ENCODE peak calls at places on chromosome 21, in ten cellular contexts. E is cardiac muscle cell, Y is AG04450, T is ovary, O is PC-9, S is MCF 10A, Q is lower lobe of right lung, F is B cell, W is fibroblast of pulmonary artery, P is tibial artery. H is an unnamed sample.

GRCh38 chr21:38973552-38973951 is 167.8 kb downstream of the ETS2 start:
- DNase-seq in E (no peak), Y (no peak), T (no peak), O (no peak), S (no peak), Q (no peak), F (no peak), W (no peak), P (no peak), H (no peak)

GRCh38 chr21:17802568-17802967 is 16.6 kb downstream of the C21orf91 start:
- DNase-seq in E (no peak), Y (peak), T (no peak), O (no peak), S (peak), Q (no peak), F (no peak), W (peak), P (no peak), H (no peak)

GRCh38 chr21:17585875-17586450 is 26.7 kb downstream of the BTG3 start:
- DNase-seq in E (peak), Y (no peak), T (no peak), O (no peak), S (peak), Q (no peak), F (peak), W (peak), P (no peak), H (no peak)

GRCh38 chr21:36419996-36420395 is 34.8 kb downstream of the CHAF1B start:
- DNase-seq in E (peak), Y (peak), T (peak), O (peak), S (peak), Q (peak), F (peak), W (peak), P (peak), H (peak)

GRCh38 chr21:38511198-38511597 is 12.9 kb upstream of the ERG start:
- DNase-seq in E (no peak), Y (no peak), T (no peak), O (no peak), S (no peak), Q (no peak), F (no peak), W (no peak), P (no peak), H (no peak)

GRCh38 chr21:40453183-40453582 is 393.8 kb downstream of the DSCAM start:
- DNase-seq in E (no peak), Y (no peak), T (no peak), O (no peak), S (no peak), Q (no peak), F (no peak), W (no peak), P (no peak), H (no peak)

GRCh38 chr21:43274022-43274945 is 105.5 kb downstream of the CRYAA start:
- DNase-seq in E (no peak), Y (no peak), T (no peak), O (no peak), S (no peak), Q (peak), F (no peak), W (no peak), P (no peak), H (no peak)

GRCh38 chr21:14864211-14865021 is 200.4 kb downstream of the NRIP1 start:
- DNase-seq in E (peak), Y (peak), T (peak), O (peak), S (peak), Q (peak), F (peak), W (peak), P (peak), H (peak)

GRCh38 chr21:35034203-35034926 is 14.7 kb downstream of the RUNX1 start:
- DNase-seq in E (no peak), Y (no peak), T (no peak), O (no peak), S (no peak), Q (no peak), F (no peak), W (no peak), P (no peak), H (no peak)

DNA sequence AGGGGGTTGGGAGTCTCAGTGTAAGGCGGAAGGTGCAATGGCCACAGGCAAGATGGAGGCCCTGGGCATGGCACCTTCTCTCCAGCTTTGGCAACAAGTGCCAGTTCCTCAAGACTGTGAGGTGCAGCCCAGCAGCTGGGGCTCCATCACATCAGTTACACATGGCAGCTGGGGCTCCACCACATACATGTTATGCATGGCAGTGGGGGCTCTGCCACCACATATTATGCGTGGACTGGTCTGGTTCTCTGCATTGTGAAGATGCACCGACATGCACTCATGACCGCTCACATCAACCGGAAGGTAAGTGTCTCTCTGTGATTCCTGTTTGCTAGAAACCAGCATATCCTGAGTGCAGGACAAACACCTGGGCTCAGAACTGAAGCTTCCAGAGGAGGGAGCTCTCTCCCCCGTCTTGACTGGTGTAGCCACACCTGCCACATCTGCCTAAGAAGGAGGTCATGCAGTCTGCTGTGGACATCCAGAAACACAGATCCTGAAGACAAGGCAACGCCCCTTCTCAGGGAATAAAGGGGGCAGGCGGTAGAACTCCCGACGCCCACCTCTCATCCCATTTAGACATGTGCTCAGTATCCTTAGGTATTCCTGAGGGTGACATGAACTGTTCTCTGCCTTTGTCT is 104.1 kb upstream of the TMPRSS2 start:
- DNase-seq in E (no peak), Y (no peak), T (no peak), O (peak), S (peak), Q (no peak), F (no peak), W (peak), P (no peak), H (peak)
- TF ChIP-seq CTCF in E (peak), Y (peak), T (no peak), O (no peak), S (peak), Q (no peak), F (no peak), W (peak), P (no peak), H (no peak)

GRCh38 chr21:31731112-31731801 is 661 bp downstream of the SCAF4 start:
- DNase-seq in E (peak), Y (no peak), T (peak), O (peak), S (no peak), Q (peak), F (peak), W (no peak), P (peak), H (peak)
- TF ChIP-seq CTCF in E (peak), Y (no peak), T (no peak), O (no peak), S (no peak), Q (no peak), F (peak), W (no peak), P (no peak), H (no peak)

DNA sequence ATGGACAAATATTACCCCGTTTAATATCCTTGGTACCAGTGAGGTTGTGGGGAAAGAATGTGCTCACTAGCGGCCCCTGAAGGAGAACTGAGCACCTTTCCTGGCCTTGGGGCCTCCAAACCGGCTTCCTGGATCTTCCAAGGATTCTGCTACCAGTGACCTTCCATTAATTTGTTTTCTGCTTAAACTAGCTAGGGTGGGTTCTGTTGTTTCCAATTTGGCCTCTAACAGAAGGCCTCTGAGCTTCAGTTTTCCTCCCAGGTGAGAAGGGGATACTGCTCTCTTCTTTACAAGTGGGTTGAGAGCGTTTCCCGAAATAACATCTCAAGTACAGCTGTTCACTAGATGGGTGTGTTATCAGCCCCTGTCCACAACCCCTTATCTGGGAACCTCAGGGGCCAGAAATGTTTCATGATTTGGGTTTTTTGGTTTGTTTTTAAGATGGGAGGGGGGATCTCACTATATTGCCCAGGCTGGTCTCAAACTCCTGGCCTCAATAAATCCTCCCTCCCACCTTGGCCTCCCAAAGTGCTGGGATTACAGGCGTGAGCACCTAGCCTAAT is 16.9 kb upstream of the IFNGR2 start:
- DNase-seq in E (peak), Y (no peak), T (no peak), O (no peak), S (no peak), Q (no peak), F (no peak), W (peak), P (no peak), H (no peak)
- TF ChIP-seq CTCF in E (peak), Y (peak), T (no peak), O (no peak), S (no peak), Q (peak), F (no peak), W (peak), P (no peak), H (no peak)

GRCh38 chr21:24418671-24419070 is 1188.6 kb downstream of the MRPL39 start:
- DNase-seq in E (no peak), Y (no peak), T (no peak), O (no peak), S (no peak), Q (no peak), F (no peak), W (no peak), P (no peak), H (no peak)
- TF ChIP-seq CTCF in E (no peak), Y (no peak), T (no peak), O (no peak), S (no peak), Q (no peak), F (no peak), W (no peak), P (no peak), H (no peak)

GRCh38 chr21:25360593-25360992 is 246.7 kb downstream of the MRPL39 start:
- DNase-seq in E (no peak), Y (no peak), T (no peak), O (no peak), S (no peak), Q (no peak), F (peak), W (no peak), P (no peak), H (no peak)
- TF ChIP-seq CTCF in E (peak), Y (peak), T (no peak), O (no peak), S (peak), Q (no peak), F (peak), W (peak), P (no peak), H (peak)

GRCh38 chr21:44461438-44462089 is 6.3 kb downstream of the LRRC3 start:
- DNase-seq in E (peak), Y (no peak), T (peak), O (no peak), S (no peak), Q (no peak), F (no peak), W (no peak), P (no peak), H (no peak)
- TF ChIP-seq CTCF in E (no peak), Y (no peak), T (no peak), O (peak), S (no peak), Q (no peak), F (no peak), W (no peak), P (no peak), H (no peak)

GRCh38 chr21:46264690-46265144 is 20.7 kb downstream of the MCM3AP start:
- DNase-seq in E (no peak), Y (no peak), T (no peak), O (no peak), S (no peak), Q (no peak), F (no peak), W (no peak), P (no peak), H (no peak)
- TF ChIP-seq CTCF in E (no peak), Y (no peak), T (no peak), O (no peak), S (no peak), Q (no peak), F (no peak), W (no peak), P (no peak), H (no peak)

DNA sequence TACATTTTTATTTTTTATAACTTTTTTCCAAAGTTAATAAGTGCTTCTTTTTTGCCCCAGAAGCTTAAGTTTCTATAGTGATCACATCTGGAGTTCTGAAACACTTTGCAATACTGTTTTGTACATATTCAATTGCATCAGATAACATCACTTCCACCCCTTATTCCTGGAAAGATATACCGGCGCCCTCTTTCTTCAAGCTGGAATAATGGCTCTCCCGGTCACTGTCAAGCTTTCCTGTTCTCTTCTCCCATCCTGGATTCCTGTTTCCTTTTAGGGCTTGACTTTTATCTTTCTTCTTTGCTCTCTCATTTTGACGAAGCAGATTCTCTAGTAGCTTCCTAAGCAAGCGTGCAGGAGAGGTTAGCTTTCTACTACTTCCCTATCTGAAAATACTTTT is 1866.8 kb downstream of the MRPL39 start:
- DNase-seq in E (no peak), Y (no peak), T (no peak), O (no peak), S (peak), Q (no peak), F (no peak), W (no peak), P (no peak), H (no peak)
- TF ChIP-seq CTCF in E (no peak), Y (no peak), T (no peak), O (no peak), S (no peak), Q (no peak), F (no peak), W (no peak), P (no peak), H (no peak)

GRCh38 chr21:33384851-33385331 is 18.3 kb upstream of the IFNGR2 start:
- DNase-seq in E (no peak), Y (no peak), T (no peak), O (no peak), S (no peak), Q (no peak), F (no peak), W (no peak), P (no peak), H (no peak)

GRCh38 chr21:33383056-33383888 is 19.9 kb upstream of the IFNGR2 start:
- DNase-seq in E (peak), Y (no peak), T (peak), O (peak), S (peak), Q (peak), F (peak), W (peak), P (peak), H (peak)

GRCh38 chr21:33377221-33377620 is 26.0 kb upstream of the IFNGR2 start:
- DNase-seq in E (no peak), Y (no peak), T (no peak), O (no peak), S (no peak), Q (no peak), F (no peak), W (no peak), P (no peak), H (no peak)

GRCh38 chr21:33378081-33378480 is 25.1 kb upstream of the IFNGR2 start:
- DNase-seq in E (no peak), Y (no peak), T (no peak), O (no peak), S (no peak), Q (no peak), F (no peak), W (no peak), P (no peak), H (no peak)

DNA sequence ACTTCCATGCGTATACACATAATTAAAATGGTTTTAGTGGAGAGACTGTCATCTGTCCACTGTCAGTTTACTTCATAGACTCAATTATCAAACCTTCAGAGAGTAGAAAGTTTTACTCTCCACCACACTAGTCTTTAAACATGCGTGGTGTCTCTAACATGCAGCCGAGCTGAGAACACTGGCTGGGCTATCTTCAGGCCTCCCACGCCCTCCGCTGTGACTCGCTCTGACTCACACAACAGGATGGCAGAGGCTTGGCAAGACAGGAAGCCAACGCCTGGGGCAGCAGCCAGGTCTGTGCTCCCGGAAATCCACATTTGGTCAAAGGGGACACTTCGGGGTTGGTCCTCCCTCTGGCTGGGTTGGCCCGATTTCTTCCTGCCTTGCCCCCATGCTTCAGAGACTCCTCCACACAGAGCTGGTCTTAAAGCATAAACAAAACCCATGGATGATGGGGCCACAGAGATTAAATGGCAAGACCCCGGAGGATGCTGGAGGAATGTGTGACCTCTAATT is 22.7 kb upstream of the IFNGR2 start:
- DNase-seq in E (no peak), Y (no peak), T (peak), O (peak), S (peak), Q (peak), F (peak), W (peak), P (peak), H (peak)
- TF ChIP-seq CTCF in E (no peak), Y (no peak), T (no peak), O (no peak), S (no peak), Q (no peak), F (no peak), W (no peak), P (no peak), H (no peak)

GRCh38 chr21:37445228-37445627 is 78.7 kb downstream of the DYRK1A start:
- DNase-seq in E (no peak), Y (peak), T (no peak), O (no peak), S (peak), Q (no peak), F (no peak), W (peak), P (no peak), H (no peak)

GRCh38 chr21:37446552-37446951 is 80.0 kb downstream of the DYRK1A start:
- DNase-seq in E (no peak), Y (no peak), T (no peak), O (no peak), S (no peak), Q (no peak), F (no peak), W (no peak), P (no peak), H (no peak)

GRCh38 chr21:37449302-37449937 is 82.8 kb downstream of the DYRK1A start:
- DNase-seq in E (no peak), Y (no peak), T (no peak), O (no peak), S (no peak), Q (no peak), F (no peak), W (no peak), P (no peak), H (no peak)

GRCh38 chr21:37450385-37451044 is 83.9 kb downstream of the DYRK1A start:
- DNase-seq in E (no peak), Y (no peak), T (no peak), O (peak), S (peak), Q (no peak), F (no peak), W (peak), P (no peak), H (no peak)

GRCh38 chr21:37447288-37447936 is 80.8 kb downstream of the DYRK1A start:
- DNase-seq in E (peak), Y (no peak), T (no peak), O (no peak), S (no peak), Q (no peak), F (no peak), W (no peak), P (no peak), H (no peak)
- TF ChIP-seq CTCF in E (no peak), Y (no peak), T (no peak), O (no peak), S (no peak), Q (no peak), F (no peak), W (no peak), P (no peak), H (no peak)

H was measured in GM20000.